ENCODE peak calls at places on chromosomes 16 and 17, in seven cellular contexts. Z, L, M, A, V, G and Q are unnamed samples. For H3K4me1, the result is how much of the 10 kb centered on the place peaks cover.

GRCh38 chr17:35841505-35841904 is 27.2 kb downstream of the HEATR9 start:
- DNase-seq in Z (no peak), G (peak), L (no peak), V (no peak), M (no peak), A (no peak), Q (no peak)

GRCh38 chr16:84791088-84791487 is 28.7 kb upstream of the CRISPLD2 start:
- DNase-seq in M (no peak), V (no peak), L (no peak), A (no peak), G (no peak), Z (no peak), Q (no peak)

GRCh38 chr17:17435323-17435722 is 41.5 kb upstream of the MED9 start:
- DNase-seq in G (peak), V (no peak), M (no peak), A (peak), Z (no peak), L (no peak), Q (no peak)

GRCh38 chr17:27551701-27552466 is 79.1 kb upstream of the LGALS9 start:
- DNase-seq in V (no peak), A (no peak), L (peak), Z (no peak), G (no peak), M (no peak), Q (no peak)

GRCh38 chr17:65181237-65182061 is 44.3 kb downstream of the RGS9 start:
- DNase-seq in L (no peak), A (no peak), M (no peak), V (no peak), Z (no peak), G (no peak), Q (no peak)

GRCh38 chr17:38579934-38580333 is 25.8 kb downstream of the SRCIN1 start:
- DNase-seq in Z (no peak), L (peak), G (peak), A (peak), M (no peak), V (no peak), Q (no peak)

GRCh38 chr16:27852681-27853080 is 210.8 kb downstream of the GSG1L start:
- DNase-seq in A (no peak), M (no peak), G (no peak), V (no peak), L (no peak), Z (no peak), Q (no peak)

GRCh38 chr16:67961551-67961957 is 6.9 kb downstream of the SLC12A4 start:
- DNase-seq in M (peak), L (no peak), A (peak), G (no peak), V (no peak), Z (no peak), Q (no peak)

GRCh38 chr16:67666538-67667433 is at the start of the genes C16orf86 and ENKD1:
- DNase-seq in V (peak), A (peak), M (peak), L (peak), G (peak), Z (no peak), Q (peak)

GRCh38 chr16:87874639-87875472 is 5.5 kb upstream of the SLC7A5 start:
- DNase-seq in G (no peak), V (no peak), L (peak), A (no peak), M (no peak), Z (no peak), Q (no peak)

GRCh38 chr16:7161886-7162285 is 170.8 kb upstream of the RBFOX1 start:
- DNase-seq in Z (no peak), G (no peak), L (no peak), A (no peak), M (no peak), V (no peak), Q (no peak)

GRCh38 chr17:78390241-78391050 is 12.0 kb downstream of the PGS1 start:
- DNase-seq in V (no peak), L (peak), Z (no peak), G (peak), A (no peak), M (no peak), Q (no peak)

GRCh38 chr17:67759355-67760171 is 41.8 kb downstream of the NOL11 start:
- DNase-seq in G (peak), A (no peak), L (peak), Z (no peak), V (peak), M (no peak), Q (no peak)

GRCh38 chr16:48918520-48919258 is 308.7 kb upstream of the N4BP1 start:
- DNase-seq in A (no peak), L (no peak), V (no peak), M (no peak), G (no peak), Z (no peak), Q (no peak)

GRCh38 chr17:45248132-45248936 is 13.6 kb downstream of the SPATA32 start:
- DNase-seq in G (no peak), M (peak), Z (no peak), V (no peak), L (peak), A (peak), Q (no peak)

GRCh38 chr16:54806961-54807360 is 123.7 kb upstream of the IRX5 start:
- DNase-seq in G (no peak), V (no peak), A (no peak), L (no peak), Z (no peak), M (no peak), Q (no peak)

GRCh38 chr16:29148867-29149272 is 164.0 kb downstream of the LAT start:
- DNase-seq in L (no peak), M (no peak), V (no peak), G (no peak), A (peak), Z (no peak), Q (no peak)

GRCh38 chr17:4386406-4386805 is 19.9 kb upstream of the UBE2G1 start:
- DNase-seq in M (no peak), G (peak), L (no peak), V (no peak), Z (no peak), A (no peak), Q (no peak)

GRCh38 chr17:32755045-32755805 is 121.7 kb downstream of the MYO1D start:
- DNase-seq in A (no peak), M (no peak), L (no peak), V (no peak), Z (no peak), G (peak), Q (no peak)

GRCh38 chr16:14133907-14134306 is 62.8 kb downstream of the MRTFB start:
- DNase-seq in Z (no peak), A (no peak), L (no peak), G (no peak), V (no peak), M (no peak), Q (no peak)

GRCh38 chr17:35578929-35579448 is 618 bp upstream of the PEX12 start:
- DNase-seq in G (no peak), M (no peak), V (no peak), L (no peak), A (no peak), Z (no peak), Q (no peak)

GRCh38 chr17:51992864-51993413 is 165.6 kb downstream of the CA10 start:
- DNase-seq in M (no peak), L (no peak), G (no peak), V (no peak), Z (no peak), A (no peak), Q (no peak)

GRCh38 chr17:16027708-16028584 is 28.3 kb downstream of the TTC19 start:
- DNase-seq in A (no peak), L (no peak), M (no peak), V (no peak), G (peak), Z (no peak), Q (no peak)

GRCh38 chr16:50478021-50478772 is 70.0 kb upstream of the NKD1 start:
- DNase-seq in Z (no peak), V (no peak), A (no peak), L (no peak), G (no peak), M (no peak), Q (no peak)

GRCh38 chr16:17938546-17938945 is 398.0 kb downstream of the NPIPA8 start:
- DNase-seq in Z (no peak), V (no peak), G (no peak), L (no peak), A (no peak), M (no peak), Q (no peak)

GRCh38 chr17:82384730-82385429 is 13.3 kb downstream of the UTS2R start:
- DNase-seq in A (peak), M (peak), Z (peak), G (no peak), V (no peak), L (peak), Q (peak)

GRCh38 chr16:85393674-85394510 is 219.2 kb upstream of the GSE1 start:
- DNase-seq in V (peak), A (peak), M (peak), G (peak), L (peak), Z (no peak), Q (peak)

GRCh38 chr17:60173304-60173807 is 23.6 kb downstream of the CA4 start:
- DNase-seq in M (no peak), L (peak), A (no peak), V (no peak), G (peak), Z (no peak), Q (no peak)
- H3K4me1 ChIP-seq in M (under half), L (under half), A (under half), V (under half), G (under half), Z (under half), Q (under half)

GRCh38 chr16:9102379-9102778 is 10.9 kb downstream of the HAPSTR1 start:
- DNase-seq in L (no peak), G (peak), M (no peak), V (no peak), A (no peak), Z (no peak), Q (no peak)
- H3K27ac ChIP-seq in L (no peak), G (no peak), M (no peak), V (no peak), A (no peak), Z (no peak), Q (no peak)

DNA sequence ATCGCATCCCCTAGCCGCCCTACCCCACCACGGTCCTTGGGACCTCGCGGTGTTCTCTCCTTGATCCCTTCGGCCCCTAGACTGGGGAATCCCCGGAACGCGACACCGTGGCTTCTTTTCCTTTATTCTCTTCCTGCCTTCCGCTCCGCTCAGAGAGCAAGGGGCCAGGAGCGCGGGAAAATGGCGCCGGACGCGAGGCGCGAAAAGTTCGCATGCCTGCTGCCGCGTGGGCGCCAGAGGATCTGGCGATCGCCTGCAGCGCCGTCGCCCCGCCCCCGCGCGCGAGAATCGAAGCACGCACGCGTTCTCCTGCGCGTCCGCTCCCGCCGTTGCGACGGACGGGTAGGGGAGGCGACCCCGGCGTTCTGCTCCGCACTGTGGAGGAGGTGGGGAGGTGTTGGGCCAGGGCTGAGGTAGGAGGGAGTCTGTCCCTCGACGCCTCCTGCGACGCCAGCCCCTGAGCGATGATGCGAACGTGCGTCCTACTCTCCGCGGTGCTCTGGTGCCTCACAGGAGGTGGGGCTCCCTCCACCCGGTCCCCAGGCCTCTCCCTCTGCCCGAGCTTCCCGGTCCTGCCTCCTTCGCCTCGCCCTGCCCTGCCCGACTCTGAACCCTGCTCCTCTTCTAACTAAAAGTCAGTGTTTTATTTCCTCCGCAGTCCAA is at the start of gene ZPBP2:
- DNase-seq in G (no peak), A (no peak), M (no peak), Z (no peak), V (no peak), L (peak), Q (no peak)
- H3K4me1 ChIP-seq in G (under half), A (under half), M (under half), Z (under half), V (under half), L (under half), Q (under half)

GRCh38 chr17:8875957-8876356 is 8.5 kb upstream of the PIK3R6 start:
- DNase-seq in A (no peak), Z (no peak), L (peak), V (no peak), G (peak), M (no peak), Q (no peak)
- H3K27ac ChIP-seq in A (no peak), Z (no peak), L (no peak), V (no peak), G (no peak), M (no peak), Q (no peak)

DNA sequence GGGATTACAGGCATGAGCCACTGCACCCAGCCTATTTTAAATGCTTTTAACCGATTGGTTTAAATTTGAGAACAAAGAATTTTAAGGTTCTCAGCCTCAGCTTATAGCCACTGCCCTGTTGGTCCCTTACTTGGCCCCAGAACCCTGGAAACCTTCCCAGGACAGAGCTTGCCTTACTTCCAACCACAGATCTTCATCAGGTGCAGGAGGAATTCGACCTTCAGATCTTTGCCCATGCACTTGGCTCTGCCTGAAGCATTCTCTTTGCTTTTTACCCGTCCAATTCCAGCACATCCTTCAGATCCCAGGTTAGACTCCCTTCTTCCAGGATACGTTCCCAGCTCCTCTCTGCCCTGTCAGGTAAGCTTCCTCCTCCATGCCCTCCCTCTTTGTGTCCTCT is 27.7 kb downstream of the CHD9 start:
- DNase-seq in G (no peak), L (no peak), Z (no peak), M (no peak), V (no peak), A (no peak), Q (no peak)
- H3K4me1 ChIP-seq in G (under half), L (under half), Z (under half), M (under half), V (under half), A (half or more), Q (under half)